ENCODE peak calls at places on chromosomes 12 and 14, in seven cellular contexts. One of them, this sample, is unnamed.

GRCh38 chr14:34318014-34318413 is 144.0 kb downstream of the SPTSSA start:
- DNase-seq in left ventricle myocardium inferior: no peak
- DNase-seq in CD8-positive, alpha-beta T cell: no peak
- DNase-seq in adrenal gland: no peak
- DNase-seq in endothelial cell of umbilical vein: no peak
- DNase-seq in keratinocyte: no peak
- DNase-seq in tibial artery: no peak
- DNase-seq in this sample: no peak

GRCh38 chr14:24513009-24513408 is 4.9 kb upstream of the CMA1 start:
- DNase-seq in CD8-positive, alpha-beta T cell: no peak
- DNase-seq in tibial artery: no peak
- DNase-seq in endothelial cell of umbilical vein: peak; percentile 7
- DNase-seq in keratinocyte: no peak
- DNase-seq in left ventricle myocardium inferior: no peak
- DNase-seq in adrenal gland: no peak
- DNase-seq in this sample: no peak

GRCh38 chr12:92921877-92922276 is 7.2 kb downstream of the EEA1 start:
- DNase-seq in CD8-positive, alpha-beta T cell: no peak
- DNase-seq in adrenal gland: no peak
- DNase-seq in tibial artery: no peak
- DNase-seq in left ventricle myocardium inferior: no peak
- DNase-seq in keratinocyte: no peak
- DNase-seq in endothelial cell of umbilical vein: no peak
- DNase-seq in this sample: no peak

GRCh38 chr12:124326899-124327298 is 32.0 kb downstream of the RFLNA start:
- DNase-seq in tibial artery: peak; percentile 83
- DNase-seq in keratinocyte: no peak
- DNase-seq in adrenal gland: no peak
- DNase-seq in left ventricle myocardium inferior: no peak
- DNase-seq in endothelial cell of umbilical vein: no peak
- DNase-seq in CD8-positive, alpha-beta T cell: no peak
- DNase-seq in this sample: no peak

GRCh38 chr12:11762723-11763326 is 113.4 kb downstream of the ETV6 start:
- DNase-seq in CD8-positive, alpha-beta T cell: no peak
- DNase-seq in adrenal gland: no peak
- DNase-seq in keratinocyte: no peak
- DNase-seq in left ventricle myocardium inferior: no peak
- DNase-seq in endothelial cell of umbilical vein: no peak
- DNase-seq in tibial artery: no peak
- DNase-seq in this sample: no peak

GRCh38 chr12:46983959-46984833 is 95.2 kb upstream of the PCED1B start:
- DNase-seq in tibial artery: no peak
- DNase-seq in keratinocyte: no peak
- DNase-seq in left ventricle myocardium inferior: no peak
- DNase-seq in endothelial cell of umbilical vein: peak; percentile 71
- DNase-seq in adrenal gland: peak; percentile 52
- DNase-seq in CD8-positive, alpha-beta T cell: peak; percentile 9
- DNase-seq in this sample: no peak

GRCh38 chr12:122350444-122350843 is 72.0 kb downstream of the CLIP1 start:
- DNase-seq in left ventricle myocardium inferior: peak; percentile 65
- DNase-seq in keratinocyte: no peak
- DNase-seq in CD8-positive, alpha-beta T cell: no peak
- DNase-seq in tibial artery: peak; percentile 77
- DNase-seq in adrenal gland: peak; percentile 57
- DNase-seq in endothelial cell of umbilical vein: peak; percentile 91
- DNase-seq in this sample: peak; percentile 32

GRCh38 chr12:132513070-132513398 is 23.1 kb downstream of the FBRSL1 start:
- DNase-seq in keratinocyte: no peak
- DNase-seq in adrenal gland: no peak
- DNase-seq in CD8-positive, alpha-beta T cell: no peak
- DNase-seq in left ventricle myocardium inferior: no peak
- DNase-seq in endothelial cell of umbilical vein: no peak
- DNase-seq in tibial artery: no peak
- DNase-seq in this sample: no peak

GRCh38 chr14:68365228-68365627 is 427.6 kb downstream of the ZFP36L1 start:
- DNase-seq in adrenal gland: no peak
- DNase-seq in endothelial cell of umbilical vein: peak; percentile 43
- DNase-seq in CD8-positive, alpha-beta T cell: no peak
- DNase-seq in tibial artery: no peak
- DNase-seq in keratinocyte: peak; percentile 7
- DNase-seq in left ventricle myocardium inferior: no peak
- DNase-seq in this sample: no peak

GRCh38 chr12:105256921-105257320 is 20.9 kb upstream of the APPL2 start:
- DNase-seq in left ventricle myocardium inferior: no peak
- DNase-seq in CD8-positive, alpha-beta T cell: no peak
- DNase-seq in adrenal gland: no peak
- DNase-seq in endothelial cell of umbilical vein: no peak
- DNase-seq in tibial artery: no peak
- DNase-seq in keratinocyte: no peak
- DNase-seq in this sample: no peak

GRCh38 chr12:64824500-64825142 is at the start of gene TBC1D30:
- DNase-seq in CD8-positive, alpha-beta T cell: no peak
- DNase-seq in left ventricle myocardium inferior: no peak
- DNase-seq in tibial artery: no peak
- DNase-seq in keratinocyte: no peak
- DNase-seq in adrenal gland: peak; percentile 25
- DNase-seq in endothelial cell of umbilical vein: peak; percentile 41
- DNase-seq in this sample: no peak

GRCh38 chr12:4287325-4288290 is 14.0 kb downstream of the CCND2 start:
- DNase-seq in CD8-positive, alpha-beta T cell: no peak
- DNase-seq in tibial artery: no peak
- DNase-seq in adrenal gland: no peak
- DNase-seq in left ventricle myocardium inferior: no peak
- DNase-seq in endothelial cell of umbilical vein: no peak
- DNase-seq in keratinocyte: no peak
- DNase-seq in this sample: no peak

GRCh38 chr14:105945891-105946290 is 419.5 kb downstream of the TMEM121 start:
- DNase-seq in endothelial cell of umbilical vein: no peak
- DNase-seq in CD8-positive, alpha-beta T cell: no peak
- DNase-seq in left ventricle myocardium inferior: no peak
- DNase-seq in adrenal gland: no peak
- DNase-seq in keratinocyte: no peak
- DNase-seq in tibial artery: no peak
- DNase-seq in this sample: no peak

GRCh38 chr14:88168498-88169165 is 154.4 kb downstream of the KCNK10 start:
- DNase-seq in CD8-positive, alpha-beta T cell: peak; percentile 37
- DNase-seq in keratinocyte: no peak
- DNase-seq in adrenal gland: peak; percentile 52
- DNase-seq in left ventricle myocardium inferior: no peak
- DNase-seq in endothelial cell of umbilical vein: peak; percentile 30
- DNase-seq in tibial artery: no peak
- DNase-seq in this sample: no peak

GRCh38 chr12:10851243-10851858 is 2.1 kb upstream of the PRR4 start:
- DNase-seq in keratinocyte: no peak
- DNase-seq in adrenal gland: no peak
- DNase-seq in endothelial cell of umbilical vein: no peak
- DNase-seq in CD8-positive, alpha-beta T cell: no peak
- DNase-seq in left ventricle myocardium inferior: no peak
- DNase-seq in tibial artery: no peak
- DNase-seq in this sample: no peak

GRCh38 chr12:124365726-124366430 is 71.0 kb downstream of the RFLNA start:
- DNase-seq in tibial artery: no peak
- DNase-seq in left ventricle myocardium inferior: no peak
- DNase-seq in endothelial cell of umbilical vein: no peak
- DNase-seq in keratinocyte: no peak
- DNase-seq in CD8-positive, alpha-beta T cell: no peak
- DNase-seq in adrenal gland: no peak
- DNase-seq in this sample: no peak

GRCh38 chr12:51726931-51727330 is 121.6 kb downstream of the FIGNL2 start:
- DNase-seq in tibial artery: no peak
- DNase-seq in CD8-positive, alpha-beta T cell: no peak
- DNase-seq in left ventricle myocardium inferior: no peak
- DNase-seq in adrenal gland: no peak
- DNase-seq in keratinocyte: no peak
- DNase-seq in endothelial cell of umbilical vein: peak; percentile 18
- DNase-seq in this sample: no peak

GRCh38 chr12:123102781-123103503 is 47.9 kb downstream of the PITPNM2 start:
- DNase-seq in tibial artery: no peak
- DNase-seq in CD8-positive, alpha-beta T cell: no peak
- DNase-seq in adrenal gland: no peak
- DNase-seq in left ventricle myocardium inferior: no peak
- DNase-seq in endothelial cell of umbilical vein: no peak
- DNase-seq in keratinocyte: no peak
- DNase-seq in this sample: no peak

GRCh38 chr12:117890137-117890536 is 78.7 kb downstream of the KSR2 start:
- DNase-seq in CD8-positive, alpha-beta T cell: no peak
- DNase-seq in left ventricle myocardium inferior: no peak
- DNase-seq in adrenal gland: no peak
- DNase-seq in tibial artery: no peak
- DNase-seq in keratinocyte: no peak
- DNase-seq in endothelial cell of umbilical vein: no peak
- DNase-seq in this sample: no peak
- TF ChIP-seq CTCF in CD8-positive, alpha-beta T cell: no peak
- TF ChIP-seq CTCF in left ventricle myocardium inferior: no peak
- TF ChIP-seq CTCF in adrenal gland: no peak
- TF ChIP-seq CTCF in tibial artery: no peak
- TF ChIP-seq CTCF in keratinocyte: peak; percentile 31
- TF ChIP-seq CTCF in endothelial cell of umbilical vein: no peak
- TF ChIP-seq CTCF in this sample: no peak

GRCh38 chr12:130374083-130374482 is 36.4 kb downstream of the PIWIL1 start:
- DNase-seq in adrenal gland: no peak
- DNase-seq in keratinocyte: no peak
- DNase-seq in tibial artery: no peak
- DNase-seq in endothelial cell of umbilical vein: no peak
- DNase-seq in left ventricle myocardium inferior: no peak
- DNase-seq in CD8-positive, alpha-beta T cell: no peak
- DNase-seq in this sample: no peak
- TF ChIP-seq CTCF in adrenal gland: no peak
- TF ChIP-seq CTCF in keratinocyte: no peak
- TF ChIP-seq CTCF in tibial artery: no peak
- TF ChIP-seq CTCF in endothelial cell of umbilical vein: no peak
- TF ChIP-seq CTCF in left ventricle myocardium inferior: no peak
- TF ChIP-seq CTCF in CD8-positive, alpha-beta T cell: no peak
- TF ChIP-seq CTCF in this sample: no peak

DNA sequence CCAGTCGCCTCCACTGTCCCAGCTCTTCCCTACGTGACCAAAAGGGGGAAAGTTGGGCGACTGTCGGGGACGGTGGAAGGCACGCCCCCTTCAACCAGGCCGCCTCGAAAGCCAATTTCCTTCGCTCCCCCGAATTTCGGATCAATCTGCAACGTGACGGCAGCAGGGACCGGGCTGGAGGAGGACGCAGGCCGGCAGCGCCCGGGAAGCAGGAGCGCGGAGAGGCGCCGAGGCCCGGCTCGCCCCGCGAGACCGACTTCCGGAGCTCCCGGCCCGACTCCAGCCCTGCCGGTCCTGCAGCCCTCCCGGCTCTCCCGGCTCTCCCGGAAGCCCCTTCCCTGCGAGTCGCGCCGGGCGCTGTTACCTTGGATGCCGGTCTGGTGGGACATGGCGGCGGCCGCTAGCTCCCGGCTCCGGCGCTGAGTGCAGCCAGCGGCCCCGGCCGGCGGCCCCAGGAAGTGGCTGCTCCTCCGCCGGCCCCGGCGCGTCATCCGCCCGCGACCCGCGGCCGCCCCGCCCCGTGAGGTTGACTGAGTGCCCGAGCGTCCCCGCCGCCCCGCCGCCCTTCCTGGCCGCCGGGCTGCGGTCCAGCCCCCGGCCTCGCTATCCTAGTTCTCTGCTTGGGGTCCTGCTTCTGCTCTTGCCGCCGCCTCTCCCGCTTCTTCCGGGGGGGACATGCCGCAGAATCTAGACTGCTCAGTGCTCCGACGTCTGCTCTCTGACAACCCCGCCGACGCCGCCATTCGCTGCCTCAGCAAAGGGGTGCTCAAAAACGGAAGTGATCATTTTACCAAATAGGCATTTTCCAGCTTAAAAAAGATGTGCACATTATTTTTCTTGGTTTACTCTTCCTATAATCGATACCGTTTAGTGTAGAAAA is at the start of gene TWF1:
- DNase-seq in CD8-positive, alpha-beta T cell: peak; percentile 79
- DNase-seq in tibial artery: peak; percentile 89
- DNase-seq in left ventricle myocardium inferior: peak; percentile 89
- DNase-seq in endothelial cell of umbilical vein: peak; percentile 81
- DNase-seq in adrenal gland: peak; percentile 86
- DNase-seq in keratinocyte: no peak
- DNase-seq in this sample: peak; percentile 78
- TF ChIP-seq CTCF in CD8-positive, alpha-beta T cell: no peak
- TF ChIP-seq CTCF in tibial artery: peak; percentile 16
- TF ChIP-seq CTCF in left ventricle myocardium inferior: peak; percentile 46
- TF ChIP-seq CTCF in endothelial cell of umbilical vein: peak; percentile 18
- TF ChIP-seq CTCF in adrenal gland: peak; percentile 40
- TF ChIP-seq CTCF in keratinocyte: peak; percentile 15
- TF ChIP-seq CTCF in this sample: peak; percentile 20

GRCh38 chr12:67070307-67070600 is 198.9 kb upstream of the CAND1 start:
- DNase-seq in CD8-positive, alpha-beta T cell: no peak
- DNase-seq in endothelial cell of umbilical vein: no peak
- DNase-seq in adrenal gland: no peak
- DNase-seq in left ventricle myocardium inferior: no peak
- DNase-seq in keratinocyte: no peak
- DNase-seq in tibial artery: no peak
- DNase-seq in this sample: no peak

GRCh38 chr12:67068773-67069450 is 200.2 kb upstream of the CAND1 start:
- DNase-seq in left ventricle myocardium inferior: no peak
- DNase-seq in endothelial cell of umbilical vein: peak; percentile 41
- DNase-seq in adrenal gland: peak; percentile 47
- DNase-seq in keratinocyte: no peak
- DNase-seq in tibial artery: no peak
- DNase-seq in CD8-positive, alpha-beta T cell: no peak
- DNase-seq in this sample: peak; percentile 38

GRCh38 chr12:67069451-67070306 is 199.5 kb upstream of the CAND1 start:
- DNase-seq in endothelial cell of umbilical vein: no peak
- DNase-seq in CD8-positive, alpha-beta T cell: no peak
- DNase-seq in keratinocyte: no peak
- DNase-seq in tibial artery: peak; percentile 66
- DNase-seq in adrenal gland: peak; percentile 26
- DNase-seq in left ventricle myocardium inferior: peak; percentile 28
- DNase-seq in this sample: peak; percentile 18

GRCh38 chr12:67067453-67068203 is 201.5 kb upstream of the CAND1 start:
- DNase-seq in adrenal gland: no peak
- DNase-seq in keratinocyte: no peak
- DNase-seq in endothelial cell of umbilical vein: no peak
- DNase-seq in tibial artery: no peak
- DNase-seq in CD8-positive, alpha-beta T cell: no peak
- DNase-seq in left ventricle myocardium inferior: no peak
- DNase-seq in this sample: no peak

DNA sequence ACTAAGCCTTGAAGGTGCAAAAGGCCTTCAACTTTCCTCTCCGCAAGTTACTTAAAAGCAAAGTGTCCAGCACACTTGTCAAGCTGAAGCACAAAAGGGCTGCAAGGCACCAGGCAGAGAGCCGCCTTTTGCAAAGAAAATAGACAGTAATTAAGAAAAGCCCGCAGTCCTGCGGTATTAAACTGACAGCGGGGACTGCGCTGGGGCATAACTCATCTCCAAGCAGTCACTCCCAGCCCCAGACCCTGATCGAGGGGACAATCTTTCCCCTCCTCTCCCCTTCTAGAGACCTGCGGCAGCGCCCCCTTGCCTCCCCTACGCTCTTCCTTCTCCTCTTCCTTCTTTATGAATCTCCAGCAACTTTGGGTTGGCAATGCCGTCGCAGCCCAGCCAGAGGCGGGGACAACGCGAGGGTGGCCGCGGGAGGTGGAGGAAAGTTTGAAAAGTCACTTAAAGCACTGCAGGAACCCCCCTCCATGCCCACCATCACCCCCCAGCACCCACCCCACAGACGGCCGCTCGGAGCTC is 200.9 kb upstream of the CAND1 start:
- DNase-seq in left ventricle myocardium inferior: no peak
- DNase-seq in CD8-positive, alpha-beta T cell: no peak
- DNase-seq in tibial artery: no peak
- DNase-seq in keratinocyte: no peak
- DNase-seq in adrenal gland: peak; percentile 19
- DNase-seq in endothelial cell of umbilical vein: no peak
- DNase-seq in this sample: no peak
- TF ChIP-seq CTCF in left ventricle myocardium inferior: no peak
- TF ChIP-seq CTCF in CD8-positive, alpha-beta T cell: no peak
- TF ChIP-seq CTCF in tibial artery: no peak
- TF ChIP-seq CTCF in keratinocyte: no peak
- TF ChIP-seq CTCF in adrenal gland: no peak
- TF ChIP-seq CTCF in endothelial cell of umbilical vein: no peak
- TF ChIP-seq CTCF in this sample: no peak

This sample was measured in uterus.